ENCODE peak calls at places on chromosomes 3 and 15, in seven cellular contexts. N is Caki2; A is Peyer's patch; C is sigmoid colon; P is HS-5; H is activated CD4-positive, alpha-beta T cell treated with anti-CD3 and anti-CD28 coated beads, Interleukin-2, amount 10 ng/mL, durations not matched to agents 7 days and 5 days; W is glutamatergic neuron. O is an unnamed sample.

GRCh38 chr3:194251007-194251406 is 100.1 kb downstream of the CPN2 start:
- DNase-seq in A (no peak), N (no peak), P (no peak), C (no peak), W (no peak), H (no peak), O (no peak)

GRCh38 chr15:76764004-76764403 is 141.1 kb downstream of the SCAPER start:
- DNase-seq in W (no peak), H (no peak), N (no peak), A (no peak), P (no peak), C (no peak), O (no peak)

GRCh38 chr3:156606729-156607128 is 51.8 kb upstream of the SSR3 start:
- DNase-seq in N (no peak), W (no peak), H (no peak), C (no peak), P (no peak), A (no peak), O (peak; percentile 12)

GRCh38 chr3:120039642-120040610 is 54.3 kb downstream of the GSK3B start:
- DNase-seq in P (no peak), C (no peak), W (no peak), N (no peak), A (no peak), H (no peak), O (no peak)

GRCh38 chr3:183220828-183221227 is 32.2 kb upstream of the B3GNT5 start:
- DNase-seq in W (peak; percentile 27), C (no peak), N (no peak), A (no peak), P (no peak), H (no peak), O (no peak)

GRCh38 chr3:146382386-146382785 is 87.0 kb downstream of the PLSCR2 start:
- DNase-seq in P (no peak), C (no peak), H (no peak), N (peak; percentile 9), A (no peak), W (no peak), O (no peak)

GRCh38 chr15:40893733-40894688 is at the start of gene VPS18:
- DNase-seq in A (peak; percentile 99), N (peak; percentile 93), W (peak; percentile 100), C (peak; percentile 99), P (peak; percentile 82), H (peak; percentile 98), O (peak; percentile 100)

GRCh38 chr15:93144477-93145270 is 55.7 kb upstream of the RGMA start:
- DNase-seq in C (peak; percentile 76), A (no peak), W (no peak), N (no peak), P (no peak), H (no peak), O (no peak)

GRCh38 chr15:23416349-23417276 is 30.4 kb downstream of the GOLGA6L2 start:
- DNase-seq in H (no peak), N (no peak), P (no peak), A (no peak), C (peak; percentile 54), W (peak; percentile 25), O (no peak)